ENCODE peak calls at places on chromosomes 12 and 14, in seven cellular contexts. One of them, this sample, is unnamed. For H3K4me1, the result is how much of the 10 kb centered on the place peaks cover.

GRCh38 chr14:84894254-84894653 is 635.7 kb upstream of the FLRT2 start:
- DNase-seq in H1: no peak
- DNase-seq in ovary: no peak
- DNase-seq in GM12878: no peak
- DNase-seq in A549: no peak
- DNase-seq in HepG2: no peak
- DNase-seq in suprapubic skin: no peak
- DNase-seq in this sample: no peak

GRCh38 chr12:69657376-69658137 is 41.5 kb downstream of the BEST3 start:
- DNase-seq in suprapubic skin: no peak
- DNase-seq in A549: peak
- DNase-seq in GM12878: no peak
- DNase-seq in HepG2: peak
- DNase-seq in ovary: no peak
- DNase-seq in H1: no peak
- DNase-seq in this sample: no peak

GRCh38 chr12:106304001-106304421 is 1.5 kb downstream of the TCP11L2 start:
- DNase-seq in suprapubic skin: no peak
- DNase-seq in ovary: peak
- DNase-seq in GM12878: no peak
- DNase-seq in H1: no peak
- DNase-seq in A549: no peak
- DNase-seq in HepG2: no peak
- DNase-seq in this sample: no peak

GRCh38 chr12:42695490-42695995 is 106.0 kb upstream of the PRICKLE1 start:
- DNase-seq in GM12878: no peak
- DNase-seq in ovary: no peak
- DNase-seq in A549: peak
- DNase-seq in H1: no peak
- DNase-seq in suprapubic skin: no peak
- DNase-seq in HepG2: peak
- DNase-seq in this sample: peak

GRCh38 chr12:114240288-114240687 is 165.7 kb downstream of the TBX5 start:
- DNase-seq in suprapubic skin: no peak
- DNase-seq in HepG2: no peak
- DNase-seq in A549: no peak
- DNase-seq in ovary: no peak
- DNase-seq in H1: no peak
- DNase-seq in GM12878: no peak
- DNase-seq in this sample: no peak

GRCh38 chr14:21825845-21826244 is 152.2 kb upstream of the OR4E1 start:
- DNase-seq in H1: no peak
- DNase-seq in HepG2: no peak
- DNase-seq in ovary: no peak
- DNase-seq in A549: no peak
- DNase-seq in suprapubic skin: no peak
- DNase-seq in GM12878: no peak
- DNase-seq in this sample: no peak

GRCh38 chr14:54177861-54178591 is 218.8 kb upstream of the CDKN3 start:
- DNase-seq in A549: no peak
- DNase-seq in H1: no peak
- DNase-seq in GM12878: no peak
- DNase-seq in HepG2: no peak
- DNase-seq in suprapubic skin: no peak
- DNase-seq in ovary: no peak
- DNase-seq in this sample: no peak

GRCh38 chr12:123335490-123335889 is 29.2 kb downstream of the SBNO1 start:
- DNase-seq in HepG2: no peak
- DNase-seq in H1: no peak
- DNase-seq in suprapubic skin: no peak
- DNase-seq in ovary: no peak
- DNase-seq in A549: no peak
- DNase-seq in GM12878: no peak
- DNase-seq in this sample: no peak

GRCh38 chr12:87760943-87761342 is 268.3 kb downstream of the C12orf50 start:
- DNase-seq in H1: no peak
- DNase-seq in GM12878: no peak
- DNase-seq in ovary: no peak
- DNase-seq in suprapubic skin: no peak
- DNase-seq in HepG2: no peak
- DNase-seq in A549: no peak
- DNase-seq in this sample: no peak

GRCh38 chr14:95250936-95251335 is 68.8 kb downstream of the CLMN start:
- DNase-seq in A549: no peak
- DNase-seq in ovary: no peak
- DNase-seq in GM12878: no peak
- DNase-seq in suprapubic skin: peak
- DNase-seq in H1: no peak
- DNase-seq in HepG2: no peak
- DNase-seq in this sample: no peak

GRCh38 chr12:101475751-101476305 is 692 bp downstream of the SPIC start:
- DNase-seq in A549: no peak
- DNase-seq in HepG2: no peak
- DNase-seq in H1: no peak
- DNase-seq in ovary: no peak
- DNase-seq in suprapubic skin: no peak
- DNase-seq in GM12878: no peak
- DNase-seq in this sample: no peak

GRCh38 chr12:72271401-72271740 is 799 bp upstream of the TRHDE start:
- DNase-seq in ovary: peak
- DNase-seq in GM12878: no peak
- DNase-seq in HepG2: no peak
- DNase-seq in A549: no peak
- DNase-seq in suprapubic skin: no peak
- DNase-seq in H1: no peak
- DNase-seq in this sample: peak

GRCh38 chr12:25384038-25384953 is 133.6 kb upstream of the KRAS start:
- DNase-seq in A549: peak
- DNase-seq in suprapubic skin: no peak
- DNase-seq in ovary: no peak
- DNase-seq in GM12878: no peak
- DNase-seq in HepG2: peak
- DNase-seq in H1: no peak
- DNase-seq in this sample: no peak

GRCh38 chr12:121089031-121089812 is 43.5 kb upstream of the P2RX7 start:
- DNase-seq in A549: peak
- DNase-seq in ovary: no peak
- DNase-seq in H1: no peak
- DNase-seq in GM12878: no peak
- DNase-seq in suprapubic skin: no peak
- DNase-seq in HepG2: peak
- DNase-seq in this sample: no peak

GRCh38 chr14:54047645-54048308 is 91.2 kb upstream of the BMP4 start:
- DNase-seq in A549: no peak
- DNase-seq in HepG2: peak
- DNase-seq in suprapubic skin: no peak
- DNase-seq in GM12878: no peak
- DNase-seq in ovary: no peak
- DNase-seq in H1: no peak
- DNase-seq in this sample: no peak

GRCh38 chr14:61460853-61461611 is 139.7 kb downstream of the PRKCH start:
- DNase-seq in ovary: no peak
- DNase-seq in A549: no peak
- DNase-seq in H1: no peak
- DNase-seq in HepG2: peak
- DNase-seq in suprapubic skin: no peak
- DNase-seq in GM12878: no peak
- DNase-seq in this sample: peak

GRCh38 chr12:110077769-110078168 is 29.4 kb upstream of the C12orf76 start:
- DNase-seq in suprapubic skin: no peak
- DNase-seq in HepG2: no peak
- DNase-seq in GM12878: no peak
- DNase-seq in H1: no peak
- DNase-seq in ovary: no peak
- DNase-seq in A549: no peak
- DNase-seq in this sample: no peak

GRCh38 chr12:91778938-91779400 is 366.7 kb downstream of the BTG1 start:
- DNase-seq in H1: no peak
- DNase-seq in HepG2: peak
- DNase-seq in ovary: no peak
- DNase-seq in A549: peak
- DNase-seq in GM12878: peak
- DNase-seq in suprapubic skin: no peak
- DNase-seq in this sample: no peak

GRCh38 chr12:132228535-132229422 is 84.5 kb downstream of the NOC4L start:
- DNase-seq in H1: no peak
- DNase-seq in ovary: no peak
- DNase-seq in GM12878: no peak
- DNase-seq in HepG2: no peak
- DNase-seq in A549: no peak
- DNase-seq in suprapubic skin: no peak
- DNase-seq in this sample: no peak

GRCh38 chr12:39988574-39988973 is 117.3 kb downstream of the SLC2A13 start:
- DNase-seq in A549: no peak
- DNase-seq in GM12878: no peak
- DNase-seq in ovary: no peak
- DNase-seq in HepG2: no peak
- DNase-seq in suprapubic skin: no peak
- DNase-seq in H1: no peak
- DNase-seq in this sample: no peak

GRCh38 chr12:107107381-107107780 is 14.0 kb upstream of the CRY1 start:
- DNase-seq in GM12878: no peak
- DNase-seq in A549: no peak
- DNase-seq in HepG2: no peak
- DNase-seq in ovary: no peak
- DNase-seq in H1: no peak
- DNase-seq in suprapubic skin: no peak
- DNase-seq in this sample: no peak

GRCh38 chr14:96176811-96177211 is 27.8 kb upstream of the BDKRB2 start:
- DNase-seq in HepG2: no peak
- DNase-seq in H1: no peak
- DNase-seq in GM12878: no peak
- DNase-seq in suprapubic skin: no peak
- DNase-seq in ovary: peak
- DNase-seq in A549: no peak
- DNase-seq in this sample: peak

GRCh38 chr12:90653051-90653450 is 301.9 kb downstream of the CCER1 start:
- DNase-seq in HepG2: no peak
- DNase-seq in suprapubic skin: no peak
- DNase-seq in H1: no peak
- DNase-seq in A549: no peak
- DNase-seq in GM12878: no peak
- DNase-seq in ovary: no peak
- DNase-seq in this sample: no peak

GRCh38 chr12:100391856-100392255 is 35.0 kb downstream of the SLC17A8 start:
- DNase-seq in ovary: no peak
- DNase-seq in A549: peak
- DNase-seq in suprapubic skin: no peak
- DNase-seq in HepG2: peak
- DNase-seq in H1: no peak
- DNase-seq in GM12878: no peak
- DNase-seq in this sample: no peak

GRCh38 chr14:104863923-104864266 is 1.2 kb upstream of the CEP170B start:
- DNase-seq in H1: no peak
- DNase-seq in GM12878: no peak
- DNase-seq in ovary: no peak
- DNase-seq in HepG2: no peak
- DNase-seq in A549: no peak
- DNase-seq in suprapubic skin: no peak
- DNase-seq in this sample: no peak

GRCh38 chr14:104865631-104866441 is 768 bp downstream of the CEP170B start:
- DNase-seq in A549: peak
- DNase-seq in ovary: peak
- DNase-seq in GM12878: no peak
- DNase-seq in suprapubic skin: no peak
- DNase-seq in HepG2: no peak
- DNase-seq in H1: no peak
- DNase-seq in this sample: peak

GRCh38 chr14:104864267-104865068 is 600 bp upstream of the CEP170B start:
- DNase-seq in GM12878: no peak
- DNase-seq in A549: peak
- DNase-seq in ovary: peak
- DNase-seq in H1: peak
- DNase-seq in HepG2: peak
- DNase-seq in suprapubic skin: no peak
- DNase-seq in this sample: no peak

GRCh38 chr14:104866451-104867370 is 1.6 kb downstream of the CEP170B start:
- DNase-seq in A549: no peak
- DNase-seq in HepG2: no peak
- DNase-seq in suprapubic skin: no peak
- DNase-seq in GM12878: no peak
- DNase-seq in ovary: peak
- DNase-seq in H1: no peak
- DNase-seq in this sample: no peak

DNA sequence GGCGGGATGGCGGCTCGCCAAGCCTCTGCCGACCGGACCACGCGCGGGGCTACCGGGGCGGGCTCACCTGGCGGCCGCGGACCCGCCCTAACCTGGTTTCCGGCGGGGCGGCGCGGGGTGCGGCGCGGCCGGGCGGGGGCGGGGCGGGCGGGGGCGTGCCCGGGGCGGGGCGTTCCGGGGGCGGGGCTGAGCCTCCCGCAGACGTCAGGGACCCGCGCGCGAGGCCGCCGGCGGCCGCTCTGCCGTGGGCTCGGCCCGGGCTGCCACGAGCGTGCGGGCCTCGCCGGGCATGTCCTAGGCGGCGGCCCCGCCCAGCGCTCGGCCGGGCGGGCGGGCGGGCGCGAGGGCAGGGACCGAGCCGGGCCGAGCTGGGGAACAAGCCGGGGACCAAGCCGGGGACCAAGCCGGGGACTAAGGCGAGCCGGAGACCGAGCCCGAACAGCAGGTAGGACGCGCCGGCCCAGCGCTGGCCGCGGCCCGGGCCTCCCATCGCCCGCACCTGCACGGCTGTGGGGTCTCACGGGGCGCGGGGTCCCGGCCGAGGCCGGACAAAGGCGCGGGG is at the start of gene CEP170B:
- DNase-seq in ovary: peak
- DNase-seq in HepG2: no peak
- DNase-seq in suprapubic skin: no peak
- DNase-seq in GM12878: no peak
- DNase-seq in H1: no peak
- DNase-seq in A549: peak
- DNase-seq in this sample: peak
- TF ChIP-seq POLR2A in ovary: no peak
- TF ChIP-seq POLR2A in HepG2: no peak
- TF ChIP-seq POLR2A in suprapubic skin: no peak
- TF ChIP-seq POLR2A in GM12878: no peak
- TF ChIP-seq POLR2A in H1: no peak
- TF ChIP-seq POLR2A in A549: peak
- TF ChIP-seq POLR2A in this sample: no peak

GRCh38 chr14:68042002-68042401 is 222.4 kb downstream of the RAD51B start:
- DNase-seq in A549: no peak
- DNase-seq in ovary: no peak
- DNase-seq in GM12878: no peak
- DNase-seq in suprapubic skin: no peak
- DNase-seq in HepG2: no peak
- DNase-seq in H1: no peak
- DNase-seq in this sample: no peak
- H3K27ac ChIP-seq in A549: peak
- H3K27ac ChIP-seq in ovary: peak
- H3K27ac ChIP-seq in GM12878: no peak
- H3K27ac ChIP-seq in suprapubic skin: peak
- H3K27ac ChIP-seq in HepG2: no peak
- H3K27ac ChIP-seq in H1: no peak
- H3K27ac ChIP-seq in this sample: no peak

GRCh38 chr12:124914392-124915248 is at the start of gene UBC:
- DNase-seq in H1: no peak
- DNase-seq in A549: peak
- DNase-seq in suprapubic skin: peak
- DNase-seq in ovary: peak
- DNase-seq in GM12878: no peak
- DNase-seq in HepG2: peak
- DNase-seq in this sample: peak
- H3K4me1 ChIP-seq in H1: under half
- H3K4me1 ChIP-seq in A549: under half
- H3K4me1 ChIP-seq in suprapubic skin: half or more
- H3K4me1 ChIP-seq in ovary: under half
- H3K4me1 ChIP-seq in GM12878: under half
- H3K4me1 ChIP-seq in HepG2: half or more
- H3K4me1 ChIP-seq in this sample: under half

GRCh38 chr12:53625946-53626701 is at the start of gene ATF7:
- DNase-seq in suprapubic skin: peak
- DNase-seq in HepG2: peak
- DNase-seq in GM12878: peak
- DNase-seq in ovary: peak
- DNase-seq in H1: peak
- DNase-seq in A549: peak
- DNase-seq in this sample: peak
- TF ChIP-seq POLR2A in suprapubic skin: no peak
- TF ChIP-seq POLR2A in HepG2: peak
- TF ChIP-seq POLR2A in GM12878: peak
- TF ChIP-seq POLR2A in ovary: peak
- TF ChIP-seq POLR2A in H1: peak
- TF ChIP-seq POLR2A in A549: peak
- TF ChIP-seq POLR2A in this sample: no peak